ENCODE peak calls at places on chromosomes 4 and X, in eight cellular contexts. E is NB4, V is suprapubic skin, A is gastrocnemius medialis, R is BJ, Q is choroid plexus epithelial cell, P is epithelial cell of proximal tubule, U is lower lobe of right lung. C is an unnamed sample.

GRCh38 chrX:153831435-153832150 is 1.2 kb upstream of the PDZD4 start:
- DNase-seq in E (peak), V (no peak), A (no peak), R (no peak), Q (no peak), P (no peak), U (no peak), C (no peak)

GRCh38 chrX:95076449-95076848 is 1402.4 kb downstream of the FAM133A start:
- DNase-seq in E (peak), V (no peak), A (no peak), R (no peak), Q (peak), P (no peak), U (no peak), C (no peak)

GRCh38 chrX:46257451-46257879 is 287.8 kb downstream of the ZNF674 start:
- DNase-seq in E (no peak), V (no peak), A (no peak), R (no peak), Q (no peak), P (no peak), U (no peak), C (no peak)

GRCh38 chrX:107167163-107167921 is 38.9 kb downstream of the NUP62CL start:
- DNase-seq in E (no peak), V (no peak), A (no peak), R (no peak), Q (no peak), P (no peak), U (no peak), C (no peak)

GRCh38 chr4:102799816-102800215 is 27.5 kb downstream of the UBE2D3 start:
- DNase-seq in E (no peak), V (no peak), A (no peak), R (no peak), Q (no peak), P (no peak), U (no peak), C (no peak)

GRCh38 chrX:101803451-101803850 is 128.4 kb downstream of the ZMAT1 start:
- DNase-seq in E (no peak), V (no peak), A (no peak), R (no peak), Q (peak), P (no peak), U (no peak), C (no peak)

GRCh38 chrX:16788477-16788876 is 2.2 kb downstream of the TXLNG start:
- DNase-seq in E (peak), V (peak), A (peak), R (no peak), Q (peak), P (no peak), U (no peak), C (no peak)

GRCh38 chrX:39491548-39492297 is 606.0 kb downstream of the BCOR start:
- DNase-seq in E (peak), V (no peak), A (no peak), R (no peak), Q (no peak), P (no peak), U (no peak), C (no peak)

GRCh38 chr4:169305173-169305572 is 34.4 kb upstream of the SH3RF1 start:
- DNase-seq in E (no peak), V (no peak), A (no peak), R (no peak), Q (no peak), P (no peak), U (no peak), C (no peak)

GRCh38 chr4:152500798-152501434 is 35.0 kb downstream of the FBXW7 start:
- DNase-seq in E (peak), V (no peak), A (peak), R (peak), Q (peak), P (peak), U (no peak), C (peak)

GRCh38 chr4:156767911-156768415 is 203.6 kb downstream of the PDGFC start:
- DNase-seq in E (no peak), V (no peak), A (no peak), R (no peak), Q (no peak), P (no peak), U (no peak), C (no peak)

GRCh38 chr4:160370046-160370445 is 1267.2 kb downstream of the RAPGEF2 start:
- DNase-seq in E (no peak), V (no peak), A (no peak), R (no peak), Q (peak), P (peak), U (no peak), C (no peak)

GRCh38 chrX:46549914-46550313 is 4.7 kb upstream of the ZNF674 start:
- DNase-seq in E (no peak), V (no peak), A (no peak), R (no peak), Q (no peak), P (no peak), U (no peak), C (no peak)

GRCh38 chr4:181659202-181659601 is 584.0 kb upstream of the TENM3 start:
- DNase-seq in E (peak), V (no peak), A (no peak), R (no peak), Q (peak), P (no peak), U (no peak), C (no peak)

GRCh38 chrX:134006484-134007161 is 21.2 kb upstream of the GPC3 start:
- DNase-seq in E (no peak), V (no peak), A (no peak), R (no peak), Q (no peak), P (no peak), U (no peak), C (peak)

GRCh38 chrX:47579537-47579936 is 2.7 kb upstream of the TIMP1 start:
- DNase-seq in E (peak), V (no peak), A (no peak), R (no peak), Q (peak), P (no peak), U (peak), C (no peak)

GRCh38 chr4:171588764-171589163 is 224.4 kb upstream of the GALNTL6 start:
- DNase-seq in E (no peak), V (no peak), A (no peak), R (no peak), Q (no peak), P (no peak), U (no peak), C (no peak)

GRCh38 chr4:106816501-106816900 is 219.6 kb downstream of the DKK2 start:
- DNase-seq in E (no peak), V (no peak), A (no peak), R (no peak), Q (peak), P (no peak), U (no peak), C (no peak)

GRCh38 chr4:106818764-106819163 is 217.3 kb downstream of the DKK2 start:
- DNase-seq in E (no peak), V (no peak), A (no peak), R (no peak), Q (peak), P (no peak), U (no peak), C (no peak)
- TF ChIP-seq CTCF in E (no peak), V (no peak), A (no peak), R (peak), Q (peak), P (no peak), U (no peak), C (peak)

GRCh38 chr4:127630152-127630551 is 2.6 kb upstream of the INTU start:
- DNase-seq in E (no peak), V (no peak), A (no peak), R (no peak), Q (no peak), P (no peak), U (no peak), C (no peak)

GRCh38 chr4:127634181-127634580 is 1.4 kb downstream of the INTU start:
- DNase-seq in E (no peak), V (no peak), A (no peak), R (no peak), Q (peak), P (no peak), U (no peak), C (no peak)

GRCh38 chr4:127631420-127631819 is 1.3 kb upstream of the INTU start:
- DNase-seq in E (no peak), V (no peak), A (no peak), R (no peak), Q (peak), P (no peak), U (no peak), C (no peak)

GRCh38 chr4:127632420-127633403 is at the start of gene INTU:
- DNase-seq in E (peak), V (peak), A (peak), R (peak), Q (peak), P (peak), U (peak), C (peak)
- H3K4me3 ChIP-seq in E (peak), V (peak), A (peak), R (peak), Q (peak), P (peak), U (peak), C (peak)

DNA sequence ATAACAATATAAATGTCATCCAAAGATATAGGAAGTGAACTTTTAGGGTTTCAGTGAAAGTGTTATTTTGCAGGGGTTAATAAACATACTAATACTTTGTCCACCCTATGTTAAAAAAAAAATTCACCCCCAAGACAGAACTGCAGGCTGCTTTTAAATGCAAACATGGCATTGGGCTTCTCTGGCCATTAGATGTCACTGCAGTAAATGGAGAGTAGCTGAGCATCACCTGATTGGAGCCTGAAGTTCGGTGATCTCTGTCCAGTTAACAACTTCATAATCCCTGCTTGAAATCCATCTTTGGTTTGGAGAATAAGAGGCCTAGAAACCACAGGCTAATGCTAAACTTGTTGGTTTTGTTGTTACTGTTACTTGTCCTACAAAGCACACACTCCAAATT is 18.7 kb downstream of the SLC25A43 start:
- DNase-seq in E (peak), V (no peak), A (no peak), R (no peak), Q (peak), P (no peak), U (no peak), C (peak)
- TF ChIP-seq CTCF in E (peak), V (no peak), A (no peak), R (peak), Q (peak), P (peak), U (no peak), C (peak)

DNA sequence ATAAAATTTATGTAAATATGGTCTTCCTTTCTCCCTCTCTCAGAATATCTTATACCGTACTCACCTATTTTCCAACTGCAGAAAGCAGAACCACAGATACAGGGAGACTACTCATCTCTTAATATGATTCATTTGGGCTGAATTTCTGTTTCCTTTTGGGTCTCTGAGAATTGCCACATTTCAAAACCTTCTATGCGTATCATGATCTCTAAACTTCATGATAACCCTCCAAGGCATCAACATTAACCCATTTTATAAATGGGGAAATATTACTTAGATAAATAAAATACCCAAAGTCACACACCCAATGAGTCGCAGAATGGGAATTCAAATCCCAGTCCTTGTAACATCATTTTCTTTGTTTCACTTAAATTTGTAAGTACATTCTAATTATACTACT is 16.6 kb upstream of the PRDM8 start:
- DNase-seq in E (no peak), V (no peak), A (no peak), R (no peak), Q (no peak), P (no peak), U (no peak), C (no peak)
- H3K4me3 ChIP-seq in E (no peak), V (no peak), A (no peak), R (no peak), Q (no peak), P (no peak), U (no peak), C (no peak)

DNA sequence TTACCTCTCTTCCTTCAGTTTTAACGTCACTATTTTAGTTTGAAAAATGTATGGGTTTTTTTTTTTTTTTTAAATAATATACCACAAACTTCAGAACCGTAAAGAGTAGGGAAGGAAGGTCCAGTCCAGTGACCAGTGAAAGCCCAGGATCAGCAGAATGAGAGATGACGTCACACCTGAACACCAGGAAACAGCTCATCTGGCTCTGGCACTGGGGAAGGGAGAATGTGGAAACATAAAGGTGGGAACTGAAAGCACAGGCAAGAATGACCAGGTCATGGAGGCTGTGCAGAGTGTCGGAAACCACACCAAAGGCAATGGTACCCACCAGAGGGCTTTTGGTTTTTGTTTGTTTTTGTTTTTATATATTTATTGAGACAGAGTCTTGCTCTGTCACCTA is 141.2 kb downstream of the DHX15 start:
- DNase-seq in E (no peak), V (no peak), A (no peak), R (no peak), Q (no peak), P (no peak), U (no peak), C (no peak)
- TF ChIP-seq CTCF in E (no peak), V (no peak), A (no peak), R (no peak), Q (no peak), P (no peak), U (no peak), C (no peak)

GRCh38 chr4:36446275-36446674 is 164.9 kb downstream of the DTHD1 start:
- DNase-seq in E (no peak), V (no peak), A (no peak), R (no peak), Q (no peak), P (no peak), U (no peak), C (no peak)
- H3K4me3 ChIP-seq in E (no peak), V (no peak), A (no peak), R (no peak), Q (no peak), P (no peak), U (no peak), C (no peak)

GRCh38 chr4:86481429-86481828 is 112.7 kb upstream of the PTPN13 start:
- DNase-seq in E (no peak), V (no peak), A (no peak), R (no peak), Q (no peak), P (no peak), U (no peak), C (no peak)

GRCh38 chr4:86482296-86482695 is 111.8 kb upstream of the PTPN13 start:
- DNase-seq in E (no peak), V (no peak), A (no peak), R (no peak), Q (no peak), P (no peak), U (no peak), C (no peak)

GRCh38 chr4:86487738-86488137 is 106.4 kb upstream of the PTPN13 start:
- DNase-seq in E (no peak), V (no peak), A (no peak), R (no peak), Q (no peak), P (no peak), U (no peak), C (no peak)

GRCh38 chr4:86484241-86484640 is 109.9 kb upstream of the PTPN13 start:
- DNase-seq in E (peak), V (no peak), A (no peak), R (no peak), Q (peak), P (no peak), U (no peak), C (no peak)

DNA sequence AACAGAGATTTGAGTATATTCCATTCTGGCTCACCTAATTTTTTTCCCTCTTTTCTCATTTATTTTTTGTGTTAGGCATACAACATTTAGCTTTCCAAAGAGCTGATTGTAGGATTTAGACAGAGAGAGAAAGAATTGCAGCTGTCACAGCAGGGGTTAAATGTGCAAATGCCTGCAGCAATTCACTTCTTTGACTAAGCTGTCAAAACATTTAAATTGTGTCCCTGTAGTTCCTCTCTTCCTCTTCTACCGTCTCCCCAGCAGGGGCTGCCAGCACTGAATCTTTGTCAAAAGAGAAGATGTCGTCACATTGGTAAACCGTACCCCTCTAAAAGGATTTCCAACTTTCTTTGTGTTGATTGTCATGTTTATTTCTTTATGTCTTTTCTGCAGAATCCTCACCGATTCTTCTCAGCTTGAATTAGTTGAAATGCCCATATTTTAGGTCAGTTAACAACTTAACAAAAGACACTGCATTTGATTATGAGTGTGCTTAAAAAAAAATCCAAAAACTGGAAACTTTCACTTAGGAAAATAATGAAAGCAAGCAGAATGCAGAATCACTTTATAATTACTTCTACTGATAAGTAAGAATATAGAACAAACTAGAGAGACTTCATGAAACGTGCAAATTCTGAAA is 111.1 kb upstream of the PTPN13 start:
- DNase-seq in E (peak), V (no peak), A (no peak), R (no peak), Q (peak), P (no peak), U (no peak), C (no peak)
- TF ChIP-seq CTCF in E (peak), V (no peak), A (no peak), R (peak), Q (peak), P (peak), U (peak), C (no peak)

DNA sequence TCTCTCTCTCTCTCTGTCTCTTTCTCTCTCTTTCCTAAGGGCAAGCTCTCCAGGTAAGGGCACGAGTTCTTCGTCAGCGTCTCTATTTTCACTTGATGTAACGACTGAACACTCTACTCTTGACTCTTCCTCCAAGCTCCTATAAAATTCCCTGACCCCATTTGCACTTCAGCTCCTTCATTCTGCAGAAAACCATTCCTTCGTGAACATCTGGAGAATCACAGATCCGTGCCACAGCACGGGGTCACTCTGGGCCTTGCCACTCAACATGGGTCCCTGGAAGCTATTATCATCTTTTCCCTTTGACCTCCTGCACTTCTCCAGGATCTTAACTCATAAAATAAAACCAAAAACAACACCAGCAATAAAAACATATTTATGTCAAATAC is 112.0 kb upstream of the LNX1 start:
- DNase-seq in E (no peak), V (no peak), A (no peak), R (no peak), Q (no peak), P (no peak), U (no peak), C (no peak)
- H3K4me3 ChIP-seq in E (no peak), V (peak), A (peak), R (no peak), Q (no peak), P (no peak), U (peak), C (no peak)

GRCh38 chrX:574830-575229 is 55.8 kb upstream of the SHOX start:
- DNase-seq in E (no peak), V (no peak), A (no peak), R (no peak), Q (no peak), P (no peak), U (no peak), C (no peak)
- TF ChIP-seq CTCF in E (no peak), V (no peak), A (no peak), R (no peak), Q (no peak), P (no peak), U (no peak), C (no peak)